ENCODE peak calls at places on chromosomes 13 and 19, in five cellular contexts. X is HCT116, L is K562, E is HepG2, Z is Panc1. C is an unnamed sample. For H3K4me1, the result is how much of the 10 kb centered on the place peaks cover.

GRCh38 chr13:32645854-32646253 is 59.6 kb downstream of the PDS5B start:
- ATAC-seq in X (no peak), Z (no peak), L (no peak), E (no peak), C (no peak)

GRCh38 chr13:76210262-76210661 is 574.1 kb downstream of the LMO7 start:
- ATAC-seq in E (no peak), X (no peak), L (no peak), Z (no peak), C (no peak)

GRCh38 chr13:24280722-24281121 is 28.7 kb upstream of the C1QTNF9 start:
- ATAC-seq in E (no peak), Z (no peak), X (no peak), L (no peak), C (no peak)

GRCh38 chr13:71358218-71358617 is 508.8 kb downstream of the DACH1 start:
- ATAC-seq in L (no peak), X (no peak), E (no peak), Z (no peak), C (no peak)

GRCh38 chr13:98176777-98177608 is at the start of gene RNF113B:
- ATAC-seq in E (no peak), X (no peak), Z (no peak), L (no peak), C (no peak)

GRCh38 chr19:28635962-28636629 is 576.9 kb downstream of the UQCRFS1 start:
- ATAC-seq in Z (no peak), L (no peak), E (no peak), X (no peak), C (no peak)

GRCh38 chr13:41765020-41765419 is 195.9 kb downstream of the VWA8 start:
- ATAC-seq in Z (no peak), E (no peak), X (no peak), L (no peak), C (no peak)

GRCh38 chr13:47846886-47847285 is 154.2 kb downstream of the SUCLA2 start:
- ATAC-seq in Z (no peak), L (no peak), X (no peak), E (no peak), C (no peak)

GRCh38 chr13:100022798-100023197 is 41.2 kb downstream of the ZIC2 start:
- ATAC-seq in E (no peak), L (no peak), X (no peak), Z (no peak), C (no peak)

GRCh38 chr19:54473071-54473941 is at the start of gene CDC42EP5:
- ATAC-seq in Z (peak), X (peak), L (peak), E (peak), C (peak)

GRCh38 chr19:13260883-13261653 is 110.9 kb downstream of the IER2 start:
- ATAC-seq in X (peak), E (no peak), Z (peak), L (no peak), C (no peak)

GRCh38 chr19:5993516-5994406 is 15.8 kb upstream of the RANBP3 start:
- ATAC-seq in E (peak), L (no peak), X (no peak), Z (no peak), C (peak)

GRCh38 chr19:19635313-19635702 is 7.3 kb upstream of the LPAR2 start:
- ATAC-seq in X (no peak), Z (no peak), E (no peak), L (no peak), C (no peak)

GRCh38 chr19:52335768-52336116 is 301 bp upstream of the ZNF610 start:
- ATAC-seq in X (no peak), L (no peak), Z (no peak), E (peak), C (peak)

GRCh38 chr13:110774051-110774450 is 60.6 kb downstream of the ING1 start:
- ATAC-seq in Z (no peak), X (no peak), L (no peak), E (no peak), C (no peak)

GRCh38 chr13:47112900-47113299 is 216.0 kb upstream of the HTR2A start:
- ATAC-seq in E (no peak), Z (no peak), X (no peak), L (no peak), C (no peak)

GRCh38 chr19:44611812-44612295 is 1.5 kb upstream of the IGSF23 start:
- ATAC-seq in Z (no peak), E (peak), X (no peak), L (no peak), C (no peak)

GRCh38 chr13:85445534-85445933 is 353.7 kb downstream of the SLITRK6 start:
- ATAC-seq in E (no peak), X (no peak), L (no peak), Z (no peak), C (no peak)

DNA sequence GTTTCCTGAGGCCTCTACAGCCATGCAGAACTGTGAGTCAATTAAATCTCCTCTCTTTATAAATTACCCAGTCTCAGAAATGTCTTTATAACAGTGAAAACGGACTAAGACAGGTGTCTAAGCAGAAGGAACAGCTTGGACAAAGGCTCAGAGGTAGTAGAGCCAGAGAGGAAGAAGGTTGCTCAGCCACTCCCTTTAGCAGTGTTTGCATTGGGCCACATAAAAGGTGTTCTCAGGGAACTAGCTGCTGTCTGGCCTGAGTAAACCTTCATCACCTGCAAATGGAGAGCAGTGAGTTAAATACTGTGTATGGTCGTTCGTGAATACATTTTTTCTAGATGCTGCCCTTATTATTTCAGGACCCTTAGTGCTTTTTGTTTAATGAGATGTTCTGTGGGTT is 383.4 kb downstream of the EFNB2 start:
- ATAC-seq in E (no peak), Z (no peak), L (no peak), X (peak), C (no peak)
- H3K27ac ChIP-seq in E (no peak), Z (no peak), L (no peak), X (peak), C (no peak)

GRCh38 chr13:44573790-44574465 is 2.2 kb downstream of the TSC22D1 start:
- ATAC-seq in X (no peak), E (peak), L (peak), Z (no peak), C (no peak)
- H3K4me1 ChIP-seq in X (under half), E (under half), L (under half), Z (under half), C (half or more)

GRCh38 chr19:16260160-16260793 is 62.6 kb downstream of the AP1M1 start:
- ATAC-seq in X (no peak), L (no peak), Z (no peak), E (no peak), C (no peak)

GRCh38 chr19:16261584-16262370 is 62.8 kb upstream of the KLF2 start:
- ATAC-seq in L (no peak), X (no peak), Z (no peak), E (no peak), C (no peak)

GRCh38 chr19:16260794-16261161 is 63.1 kb downstream of the AP1M1 start:
- ATAC-seq in E (no peak), X (no peak), L (no peak), Z (no peak), C (no peak)

GRCh38 chr19:16263115-16263839 is 61.3 kb upstream of the KLF2 start:
- ATAC-seq in X (no peak), L (no peak), E (no peak), Z (no peak), C (no peak)

GRCh38 chr19:16262618-16263017 is 62.0 kb upstream of the KLF2 start:
- ATAC-seq in E (peak), Z (no peak), X (no peak), L (no peak), C (no peak)
- TF ChIP-seq POLR2AphosphoS5 in E (no peak), Z (no peak), X (no peak), L (no peak), C (no peak)

DNA sequence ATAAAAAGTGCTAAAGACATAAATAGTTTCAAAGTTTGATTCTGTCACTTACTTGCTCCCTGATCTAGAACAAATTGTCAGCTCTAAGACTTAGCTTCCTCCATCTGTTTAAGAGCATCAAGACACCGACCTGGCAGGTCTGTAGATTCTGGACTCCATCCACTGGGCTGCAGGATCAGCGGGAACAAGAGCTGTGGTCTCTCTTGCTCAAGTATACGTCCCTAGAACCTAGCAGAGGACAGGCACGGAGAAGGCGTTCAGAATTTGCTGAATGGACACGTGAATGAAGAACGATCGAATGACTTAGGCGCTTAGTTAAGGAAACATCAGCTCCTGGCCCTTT is 1.1 kb downstream of the DZIP1 start:
- ATAC-seq in E (peak), L (no peak), Z (no peak), X (no peak), C (no peak)
- H3K27ac ChIP-seq in E (peak), L (no peak), Z (peak), X (no peak), C (peak)

GRCh38 chr13:51817717-51818116 is 13.8 kb upstream of the DHRS12 start:
- ATAC-seq in L (no peak), X (no peak), Z (no peak), E (no peak), C (no peak)

GRCh38 chr13:51818771-51819511 is 15.0 kb upstream of the DHRS12 start:
- ATAC-seq in L (no peak), E (no peak), Z (no peak), X (no peak), C (peak)

GRCh38 chr13:51818276-51818675 is 14.3 kb upstream of the DHRS12 start:
- ATAC-seq in X (no peak), Z (no peak), L (no peak), E (no peak), C (no peak)

GRCh38 chr13:51821666-51822065 is 17.7 kb upstream of the DHRS12 start:
- ATAC-seq in E (no peak), X (no peak), Z (no peak), L (no peak), C (no peak)

GRCh38 chr13:51819544-51819943 is 15.6 kb upstream of the DHRS12 start:
- ATAC-seq in E (no peak), Z (no peak), X (no peak), L (no peak), C (no peak)
- H3K4me1 ChIP-seq in E (under half), Z (under half), X (under half), L (under half), C (under half)

C was measured in gastroesophageal sphincter.